ENCODE peak calls at places on chromosomes 6 and 20, in six cellular contexts. I, J, K, H, T and S are unnamed samples.

GRCh38 chr20:10474606-10475184 is 39.6 kb downstream of the SLX4IP start:
- DNase-seq in I (no peak), J (no peak), K (no peak), H (no peak), T (no peak), S (no peak)

GRCh38 chr6:144346719-144347446 is 61.7 kb downstream of the UTRN start:
- DNase-seq in I (no peak), J (no peak), K (no peak), H (no peak), T (no peak), S (peak; percentile 33)

GRCh38 chr6:47034919-47035318 is 7.2 kb downstream of the ADGRF1 start:
- DNase-seq in I (no peak), J (no peak), K (no peak), H (peak; percentile 99), T (peak; percentile 8), S (no peak)

GRCh38 chr20:62902926-62903615 is 23.2 kb downstream of the DIDO1 start:
- DNase-seq in I (no peak), J (no peak), K (no peak), H (no peak), T (no peak), S (no peak)

GRCh38 chr20:57291694-57292093 is 25.3 kb upstream of the BMP7 start:
- DNase-seq in I (no peak), J (no peak), K (no peak), H (no peak), T (no peak), S (no peak)

GRCh38 chr20:58741384-58741783 is 48.8 kb downstream of the NPEPL1 start:
- DNase-seq in I (no peak), J (no peak), K (no peak), H (no peak), T (no peak), S (no peak)

GRCh38 chr6:149233056-149233715 is 84.3 kb upstream of the TAB2 start:
- DNase-seq in I (peak; percentile 71), J (peak; percentile 17), K (no peak), H (peak; percentile 88), T (no peak), S (peak; percentile 63)

GRCh38 chr6:147974376-147974775 is 368.3 kb upstream of the SASH1 start:
- DNase-seq in I (no peak), J (no peak), K (no peak), H (peak; percentile 40), T (no peak), S (peak; percentile 31)

GRCh38 chr20:58637466-58638198 is 13.5 kb upstream of the STX16 start:
- DNase-seq in I (no peak), J (no peak), K (no peak), H (no peak), T (no peak), S (no peak)

GRCh38 chr6:44487611-44488010 is 100.1 kb downstream of the CDC5L start:
- DNase-seq in I (no peak), J (no peak), K (no peak), H (no peak), T (no peak), S (no peak)

GRCh38 chr6:108781419-108782110 is 66.7 kb upstream of the ARMC2 start:
- DNase-seq in I (peak; percentile 48), J (no peak), K (no peak), H (no peak), T (peak; percentile 40), S (no peak)

GRCh38 chr6:131083687-131084086 is 20.6 kb upstream of the EPB41L2 start:
- DNase-seq in I (no peak), J (no peak), K (no peak), H (no peak), T (no peak), S (no peak)

GRCh38 chr20:58481541-58482021 is 33.6 kb downstream of the APCDD1L start:
- DNase-seq in I (peak; percentile 72), J (no peak), K (no peak), H (no peak), T (peak; percentile 88), S (no peak)

GRCh38 chr6:145551164-145551563 is 184.2 kb downstream of the EPM2A start:
- DNase-seq in I (no peak), J (no peak), K (no peak), H (no peak), T (no peak), S (no peak)

GRCh38 chr6:150273457-150274309 is 95.1 kb upstream of the IYD start:
- DNase-seq in I (peak; percentile 73), J (no peak), K (peak; percentile 19), H (no peak), T (no peak), S (no peak)

GRCh38 chr6:14634072-14634471 is 516.5 kb downstream of the CD83 start:
- DNase-seq in I (no peak), J (no peak), K (no peak), H (no peak), T (no peak), S (no peak)

GRCh38 chr6:106473807-106474206 is 113.3 kb downstream of the CRYBG1 start:
- DNase-seq in I (no peak), J (no peak), K (no peak), H (peak; percentile 37), T (no peak), S (peak; percentile 38)

GRCh38 chr6:134882426-134883038 is 67.4 kb downstream of the ALDH8A1 start:
- DNase-seq in I (peak; percentile 66), J (peak; percentile 10), K (peak; percentile 23), H (peak; percentile 39), T (peak; percentile 70), S (peak; percentile 57)

GRCh38 chr6:4377635-4378034 is 242.3 kb upstream of the ECI2 start:
- DNase-seq in I (no peak), J (no peak), K (no peak), H (no peak), T (no peak), S (no peak)

GRCh38 chr20:38723982-38724602 is at the start of gene SLC32A1:
- DNase-seq in I (no peak), J (no peak), K (no peak), H (no peak), T (peak; percentile 71), S (no peak)

GRCh38 chr20:53706511-53707031 is 112.9 kb upstream of the ZNF217 start:
- DNase-seq in I (no peak), J (no peak), K (no peak), H (peak; percentile 83), T (peak; percentile 38), S (peak; percentile 70)

GRCh38 chr6:29403801-29404200 is 8.4 kb downstream of the OR12D2 start:
- DNase-seq in I (no peak), J (no peak), K (no peak), H (no peak), T (no peak), S (no peak)

GRCh38 chr6:89299451-89299850 is 15.6 kb downstream of the GABRR2 start:
- DNase-seq in I (no peak), J (no peak), K (no peak), H (no peak), T (no peak), S (no peak)

GRCh38 chr6:27582928-27583725 is 110.2 kb upstream of the ZNF184 start:
- DNase-seq in I (peak; percentile 64), J (no peak), K (peak; percentile 24), H (no peak), T (peak; percentile 58), S (no peak)

GRCh38 chr20:32752458-32753250 is 9.4 kb upstream of the COMMD7 start:
- DNase-seq in I (no peak), J (no peak), K (no peak), H (peak; percentile 28), T (no peak), S (no peak)

GRCh38 chr6:139868576-139868975 is 494.1 kb upstream of the CITED2 start:
- DNase-seq in I (no peak), J (no peak), K (no peak), H (no peak), T (no peak), S (no peak)

GRCh38 chr6:144013486-144013909 is 5.4 kb upstream of the PLAGL1 start:
- DNase-seq in I (peak; percentile 72), J (no peak), K (peak; percentile 15), H (peak; percentile 41), T (peak; percentile 90), S (no peak)

GRCh38 chr6:39320370-39320984 is 2.0 kb downstream of the KCNK16 start:
- DNase-seq in I (no peak), J (no peak), K (no peak), H (no peak), T (no peak), S (no peak)

GRCh38 chr6:148192310-148192709 is 150.3 kb upstream of the SASH1 start:
- DNase-seq in I (no peak), J (no peak), K (no peak), H (peak; percentile 89), T (no peak), S (peak; percentile 85)

GRCh38 chr6:52610745-52611355 is 34.0 kb upstream of the TRAM2 start:
- DNase-seq in I (no peak), J (no peak), K (no peak), H (no peak), T (no peak), S (no peak)

GRCh38 chr6:157800420-157801237 is 22.4 kb upstream of the SNX9 start:
- DNase-seq in I (peak; percentile 70), J (no peak), K (peak; percentile 57), H (peak; percentile 46), T (no peak), S (peak; percentile 44)

GRCh38 chr6:131451330-131452195 is 121.5 kb upstream of the ARG1 start:
- DNase-seq in I (no peak), J (no peak), K (no peak), H (no peak), T (no peak), S (no peak)